ENCODE peak calls at places on chromosomes 3 and 15, in six cellular contexts. One of them, this sample, is unnamed.

GRCh38 chr15:70023769-70024491 is 73.8 kb downstream of the TLE3 start:
- DNase-seq in hypothalamus: peak
- DNase-seq in AG09309: peak
- DNase-seq in psoas muscle: peak
- DNase-seq in NCI-H2081 treated with DMSO at 0.1 percent for 48 hours: no peak
- DNase-seq in mesothelial cell of epicardium: no peak
- DNase-seq in this sample: peak

GRCh38 chr3:35707904-35708303 is 68.6 kb downstream of the ARPP21 start:
- DNase-seq in hypothalamus: no peak
- DNase-seq in AG09309: no peak
- DNase-seq in psoas muscle: no peak
- DNase-seq in NCI-H2081 treated with DMSO at 0.1 percent for 48 hours: no peak
- DNase-seq in mesothelial cell of epicardium: no peak
- DNase-seq in this sample: peak

GRCh38 chr3:180913582-180914404 is 1.3 kb downstream of the FXR1 start:
- DNase-seq in hypothalamus: no peak
- DNase-seq in AG09309: no peak
- DNase-seq in psoas muscle: no peak
- DNase-seq in NCI-H2081 treated with DMSO at 0.1 percent for 48 hours: no peak
- DNase-seq in mesothelial cell of epicardium: no peak
- DNase-seq in this sample: no peak

GRCh38 chr3:149886957-149887356 is 73.9 kb downstream of the RNF13 start:
- DNase-seq in hypothalamus: no peak
- DNase-seq in AG09309: no peak
- DNase-seq in psoas muscle: no peak
- DNase-seq in NCI-H2081 treated with DMSO at 0.1 percent for 48 hours: no peak
- DNase-seq in mesothelial cell of epicardium: no peak
- DNase-seq in this sample: no peak

GRCh38 chr3:180250172-180250571 is 213.4 kb upstream of the PEX5L start:
- DNase-seq in hypothalamus: no peak
- DNase-seq in AG09309: peak
- DNase-seq in psoas muscle: no peak
- DNase-seq in NCI-H2081 treated with DMSO at 0.1 percent for 48 hours: no peak
- DNase-seq in mesothelial cell of epicardium: no peak
- DNase-seq in this sample: peak

GRCh38 chr3:66468016-66468735 is 32.6 kb downstream of the LRIG1 start:
- DNase-seq in hypothalamus: no peak
- DNase-seq in AG09309: peak
- DNase-seq in psoas muscle: no peak
- DNase-seq in NCI-H2081 treated with DMSO at 0.1 percent for 48 hours: no peak
- DNase-seq in mesothelial cell of epicardium: no peak
- DNase-seq in this sample: no peak

GRCh38 chr3:73719877-73720276 is 95.1 kb upstream of the PDZRN3 start:
- DNase-seq in hypothalamus: no peak
- DNase-seq in AG09309: no peak
- DNase-seq in psoas muscle: peak
- DNase-seq in NCI-H2081 treated with DMSO at 0.1 percent for 48 hours: no peak
- DNase-seq in mesothelial cell of epicardium: no peak
- DNase-seq in this sample: no peak

GRCh38 chr15:71391421-71392047 is 276.3 kb downstream of the THSD4 start:
- DNase-seq in hypothalamus: no peak
- DNase-seq in AG09309: no peak
- DNase-seq in psoas muscle: no peak
- DNase-seq in NCI-H2081 treated with DMSO at 0.1 percent for 48 hours: no peak
- DNase-seq in mesothelial cell of epicardium: no peak
- DNase-seq in this sample: no peak

GRCh38 chr3:194824100-194824499 is 138.4 kb downstream of the FAM43A start:
- DNase-seq in hypothalamus: no peak
- DNase-seq in AG09309: no peak
- DNase-seq in psoas muscle: no peak
- DNase-seq in NCI-H2081 treated with DMSO at 0.1 percent for 48 hours: no peak
- DNase-seq in mesothelial cell of epicardium: no peak
- DNase-seq in this sample: no peak

GRCh38 chr15:52737720-52738119 is 52.4 kb downstream of the ONECUT1 start:
- DNase-seq in hypothalamus: no peak
- DNase-seq in AG09309: no peak
- DNase-seq in psoas muscle: no peak
- DNase-seq in NCI-H2081 treated with DMSO at 0.1 percent for 48 hours: no peak
- DNase-seq in mesothelial cell of epicardium: no peak
- DNase-seq in this sample: peak

GRCh38 chr15:94229591-94230365 is 1.6 kb upstream of the MCTP2 start:
- DNase-seq in hypothalamus: no peak
- DNase-seq in AG09309: no peak
- DNase-seq in psoas muscle: no peak
- DNase-seq in NCI-H2081 treated with DMSO at 0.1 percent for 48 hours: no peak
- DNase-seq in mesothelial cell of epicardium: no peak
- DNase-seq in this sample: peak

GRCh38 chr3:58998476-58999117 is 51.2 kb downstream of the CFAP20DC start:
- DNase-seq in hypothalamus: no peak
- DNase-seq in AG09309: peak
- DNase-seq in psoas muscle: no peak
- DNase-seq in NCI-H2081 treated with DMSO at 0.1 percent for 48 hours: no peak
- DNase-seq in mesothelial cell of epicardium: no peak
- DNase-seq in this sample: peak

GRCh38 chr3:118772036-118773030 is 262.3 kb downstream of the IGSF11 start:
- DNase-seq in hypothalamus: no peak
- DNase-seq in AG09309: no peak
- DNase-seq in psoas muscle: no peak
- DNase-seq in NCI-H2081 treated with DMSO at 0.1 percent for 48 hours: peak
- DNase-seq in mesothelial cell of epicardium: no peak
- DNase-seq in this sample: no peak

GRCh38 chr3:76756578-76756977 is 283.3 kb upstream of the ROBO2 start:
- DNase-seq in hypothalamus: no peak
- DNase-seq in AG09309: no peak
- DNase-seq in psoas muscle: no peak
- DNase-seq in NCI-H2081 treated with DMSO at 0.1 percent for 48 hours: no peak
- DNase-seq in mesothelial cell of epicardium: no peak
- DNase-seq in this sample: no peak

GRCh38 chr3:188001052-188001567 is 152.8 kb upstream of the LPP start:
- DNase-seq in hypothalamus: no peak
- DNase-seq in AG09309: no peak
- DNase-seq in psoas muscle: no peak
- DNase-seq in NCI-H2081 treated with DMSO at 0.1 percent for 48 hours: peak
- DNase-seq in mesothelial cell of epicardium: no peak
- DNase-seq in this sample: no peak

GRCh38 chr3:12875857-12876451 is 34.6 kb upstream of the RPL32 start:
- DNase-seq in hypothalamus: no peak
- DNase-seq in AG09309: no peak
- DNase-seq in psoas muscle: peak
- DNase-seq in NCI-H2081 treated with DMSO at 0.1 percent for 48 hours: no peak
- DNase-seq in mesothelial cell of epicardium: peak
- DNase-seq in this sample: no peak

GRCh38 chr15:31062310-31062964 is 39.1 kb downstream of the TRPM1 start:
- DNase-seq in hypothalamus: no peak
- DNase-seq in AG09309: peak
- DNase-seq in psoas muscle: no peak
- DNase-seq in NCI-H2081 treated with DMSO at 0.1 percent for 48 hours: no peak
- DNase-seq in mesothelial cell of epicardium: no peak
- DNase-seq in this sample: no peak

GRCh38 chr15:78873796-78874761 is 1.4 kb downstream of the MORF4L1 start:
- DNase-seq in hypothalamus: no peak
- DNase-seq in AG09309: no peak
- DNase-seq in psoas muscle: no peak
- DNase-seq in NCI-H2081 treated with DMSO at 0.1 percent for 48 hours: no peak
- DNase-seq in mesothelial cell of epicardium: no peak
- DNase-seq in this sample: no peak

GRCh38 chr3:189167027-189167766 is 4.6 kb upstream of the TPRG1 start:
- DNase-seq in hypothalamus: no peak
- DNase-seq in AG09309: no peak
- DNase-seq in psoas muscle: no peak
- DNase-seq in NCI-H2081 treated with DMSO at 0.1 percent for 48 hours: no peak
- DNase-seq in mesothelial cell of epicardium: no peak
- DNase-seq in this sample: peak

GRCh38 chr3:119819806-119820205 is 37.9 kb downstream of the NR1I2 start:
- DNase-seq in hypothalamus: no peak
- DNase-seq in AG09309: no peak
- DNase-seq in psoas muscle: no peak
- DNase-seq in NCI-H2081 treated with DMSO at 0.1 percent for 48 hours: no peak
- DNase-seq in mesothelial cell of epicardium: no peak
- DNase-seq in this sample: no peak

GRCh38 chr15:69474846-69475455 is 22.3 kb downstream of the RPLP1 start:
- DNase-seq in hypothalamus: no peak
- DNase-seq in AG09309: no peak
- DNase-seq in psoas muscle: no peak
- DNase-seq in NCI-H2081 treated with DMSO at 0.1 percent for 48 hours: no peak
- DNase-seq in mesothelial cell of epicardium: no peak
- DNase-seq in this sample: no peak

GRCh38 chr15:26806574-26806973 is 33.7 kb upstream of the GABRB3 start:
- DNase-seq in hypothalamus: no peak
- DNase-seq in AG09309: no peak
- DNase-seq in psoas muscle: no peak
- DNase-seq in NCI-H2081 treated with DMSO at 0.1 percent for 48 hours: no peak
- DNase-seq in mesothelial cell of epicardium: no peak
- DNase-seq in this sample: no peak

GRCh38 chr3:100810671-100811070 is 101.4 kb downstream of the TFG start:
- DNase-seq in hypothalamus: no peak
- DNase-seq in AG09309: peak
- DNase-seq in psoas muscle: no peak
- DNase-seq in NCI-H2081 treated with DMSO at 0.1 percent for 48 hours: no peak
- DNase-seq in mesothelial cell of epicardium: no peak
- DNase-seq in this sample: peak

GRCh38 chr15:51229907-51230328 is 108.5 kb downstream of the CYP19A1 start:
- DNase-seq in hypothalamus: no peak
- DNase-seq in AG09309: no peak
- DNase-seq in psoas muscle: no peak
- DNase-seq in NCI-H2081 treated with DMSO at 0.1 percent for 48 hours: no peak
- DNase-seq in mesothelial cell of epicardium: no peak
- DNase-seq in this sample: no peak

GRCh38 chr15:85496551-85497545 is 116.4 kb downstream of the AKAP13 start:
- DNase-seq in hypothalamus: no peak
- DNase-seq in AG09309: no peak
- DNase-seq in psoas muscle: no peak
- DNase-seq in NCI-H2081 treated with DMSO at 0.1 percent for 48 hours: no peak
- DNase-seq in mesothelial cell of epicardium: no peak
- DNase-seq in this sample: no peak

GRCh38 chr3:12421132-12421531 is 63.1 kb upstream of the TSEN2 start:
- DNase-seq in hypothalamus: no peak
- DNase-seq in AG09309: no peak
- DNase-seq in psoas muscle: no peak
- DNase-seq in NCI-H2081 treated with DMSO at 0.1 percent for 48 hours: no peak
- DNase-seq in mesothelial cell of epicardium: no peak
- DNase-seq in this sample: no peak

GRCh38 chr3:195005251-195005620 is 265.7 kb downstream of the XXYLT1 start:
- DNase-seq in hypothalamus: no peak
- DNase-seq in AG09309: no peak
- DNase-seq in psoas muscle: no peak
- DNase-seq in NCI-H2081 treated with DMSO at 0.1 percent for 48 hours: no peak
- DNase-seq in mesothelial cell of epicardium: peak
- DNase-seq in this sample: no peak

This sample was measured in foreskin keratinocyte.